ENCODE peak calls at places on chromosome 10, in eight cellular contexts. S is effector CD8-positive, alpha-beta T cell; N is stimulated activated CD4-positive, alpha-beta T cell treated with anti-CD3 and anti-CD28 coated beads, Interleukin-15, amount 100 ng/mL, for 24 hours; F is activated CD4-positive, alpha-beta T cell treated with anti-CD3 and anti-CD28 coated beads for 36 hours; Q is NT2/D1; E is astrocyte of the cerebellum; T is fibroblast of lung; H is GM23248. W is an unnamed sample.

GRCh38 chr10:71136036-71136690 is 76.2 kb upstream of the UNC5B start:
- DNase-seq in S (no peak), N (no peak), E (no peak), F (no peak), H (no peak), T (no peak), Q (no peak), W (no peak)

GRCh38 chr10:77493851-77494788 is 143.5 kb downstream of the KCNMA1 start:
- DNase-seq in Q (no peak), E (peak; percentile 51), H (peak; percentile 35), T (peak; percentile 79), S (no peak), F (no peak), N (no peak), W (peak; percentile 19)

GRCh38 chr10:2908851-2909630 is 158.3 kb upstream of the PFKP start:
- DNase-seq in H (no peak), T (no peak), F (peak; percentile 50), E (no peak), Q (no peak), N (peak; percentile 44), S (no peak), W (no peak)

GRCh38 chr10:22427890-22428571 is 82.7 kb downstream of the SPAG6 start:
- DNase-seq in S (no peak), Q (no peak), T (peak; percentile 97), N (no peak), E (peak; percentile 83), F (no peak), H (peak; percentile 91), W (peak; percentile 54)

GRCh38 chr10:114711487-114712250 is 53.6 kb upstream of the ABLIM1 start:
- DNase-seq in S (no peak), H (no peak), T (no peak), E (no peak), N (no peak), F (no peak), Q (no peak), W (no peak)

GRCh38 chr10:86684305-86684704 is 16.0 kb downstream of the LDB3 start:
- DNase-seq in N (no peak), H (peak; percentile 20), Q (no peak), F (peak; percentile 14), S (no peak), E (no peak), T (peak; percentile 18), W (no peak)

GRCh38 chr10:75512534-75512933 is 81.1 kb downstream of the LRMDA start:
- DNase-seq in F (no peak), Q (no peak), E (no peak), N (no peak), T (peak; percentile 78), S (no peak), H (no peak), W (no peak)

GRCh38 chr10:116850058-116850611 is 836 bp downstream of the ENO4 start:
- DNase-seq in E (no peak), Q (no peak), T (no peak), H (no peak), F (no peak), N (no peak), S (no peak), W (no peak)

GRCh38 chr10:3048114-3049019 is 19.0 kb upstream of the PFKP start:
- DNase-seq in E (no peak), N (no peak), T (peak; percentile 59), F (no peak), S (no peak), H (peak; percentile 87), Q (no peak), W (no peak)

GRCh38 chr10:21637795-21638194 is 103.8 kb downstream of the MLLT10 start:
- DNase-seq in F (no peak), Q (peak; percentile 6), N (no peak), E (no peak), H (no peak), S (no peak), T (no peak), W (no peak)

GRCh38 chr10:124579003-124579384 is 117.4 kb downstream of the LHPP start:
- DNase-seq in Q (no peak), H (peak; percentile 72), S (no peak), F (no peak), E (no peak), N (no peak), T (no peak), W (no peak)

GRCh38 chr10:58560068-58560467 is 47.4 kb downstream of the BICC1 start:
- DNase-seq in E (no peak), S (no peak), Q (no peak), N (no peak), H (no peak), T (no peak), F (no peak), W (no peak)

GRCh38 chr10:10915215-10915614 is 102.5 kb upstream of the CELF2 start:
- DNase-seq in F (no peak), T (no peak), Q (no peak), E (no peak), H (peak; percentile 27), S (no peak), N (no peak), W (no peak)

GRCh38 chr10:57222603-57223002 is 861.5 kb upstream of the ZWINT start:
- DNase-seq in T (no peak), Q (peak; percentile 66), S (no peak), E (no peak), F (no peak), N (no peak), H (no peak), W (no peak)

GRCh38 chr10:58919927-58920654 is 256.4 kb upstream of the PHYHIPL start:
- DNase-seq in E (peak; percentile 88), N (no peak), F (no peak), Q (peak; percentile 35), T (peak; percentile 59), S (no peak), H (peak; percentile 94), W (no peak)

GRCh38 chr10:7444576-7445226 is 33.9 kb upstream of the SFMBT2 start:
- DNase-seq in H (no peak), T (no peak), F (no peak), S (no peak), N (no peak), E (no peak), Q (no peak), W (peak; percentile 21)

GRCh38 chr10:649798-650690 is 39.4 kb downstream of the DIP2C start:
- DNase-seq in E (no peak), T (peak; percentile 87), F (no peak), S (no peak), H (no peak), N (no peak), Q (no peak), W (no peak)

GRCh38 chr10:31770307-31770902 is 158.2 kb downstream of the ARHGAP12 start:
- DNase-seq in F (peak; percentile 77), S (peak; percentile 41), T (no peak), E (no peak), N (peak; percentile 69), Q (no peak), H (peak; percentile 34), W (no peak)

GRCh38 chr10:126749030-126749655 is 78.7 kb upstream of the C10orf90 start:
- DNase-seq in E (peak; percentile 78), T (peak; percentile 74), Q (peak; percentile 73), S (no peak), F (peak; percentile 79), H (peak; percentile 86), N (peak; percentile 73), W (peak; percentile 21)

GRCh38 chr10:70652761-70653657 is 19.3 kb upstream of the ADAMTS14 start:
- DNase-seq in T (peak; percentile 98), Q (no peak), E (peak; percentile 100), N (no peak), S (no peak), F (no peak), H (peak; percentile 99), W (no peak)

GRCh38 chr10:13038346-13038745 is 36.8 kb upstream of the CCDC3 start:
- DNase-seq in H (no peak), N (no peak), F (no peak), E (no peak), Q (no peak), T (no peak), S (no peak), W (no peak)

GRCh38 chr10:104197364-104197763 is 34.8 kb downstream of the CFAP43 start:
- DNase-seq in N (no peak), E (no peak), T (no peak), Q (no peak), F (no peak), S (no peak), H (peak; percentile 14), W (no peak)

GRCh38 chr10:127853868-127854768 is 38.6 kb downstream of the CLRN3 start:
- DNase-seq in H (peak; percentile 81), S (no peak), Q (peak; percentile 18), T (peak; percentile 65), F (peak; percentile 74), E (peak; percentile 31), N (peak; percentile 63), W (peak; percentile 48)

GRCh38 chr10:114869500-114869899 is 47.9 kb downstream of the FHIP2A start:
- DNase-seq in T (peak; percentile 88), F (no peak), S (no peak), N (no peak), Q (no peak), E (peak; percentile 87), H (peak; percentile 75), W (no peak)

GRCh38 chr10:72274730-72275350 is 1.1 kb downstream of the DDIT4 start:
- DNase-seq in S (peak; percentile 54), Q (no peak), F (peak; percentile 82), N (peak; percentile 79), H (peak; percentile 82), T (peak; percentile 82), E (no peak), W (peak; percentile 48)

GRCh38 chr10:117158297-117158696 is 20.2 kb upstream of the VAX1 start:
- DNase-seq in S (no peak), N (no peak), T (no peak), Q (no peak), F (no peak), H (no peak), E (no peak), W (no peak)

GRCh38 chr10:98249134-98249533 is 18.9 kb downstream of the LOXL4 start:
- DNase-seq in S (no peak), E (no peak), H (no peak), N (no peak), F (no peak), T (no peak), Q (no peak), W (no peak)

GRCh38 chr10:79292789-79293746 is 54.2 kb upstream of the PPIF start:
- DNase-seq in T (no peak), S (no peak), F (peak; percentile 64), N (peak; percentile 47), H (peak; percentile 40), E (no peak), Q (no peak), W (no peak)

GRCh38 chr10:14403846-14404623 is 73.3 kb upstream of the FRMD4A start:
- DNase-seq in N (no peak), Q (no peak), F (no peak), H (no peak), E (no peak), T (no peak), S (no peak), W (no peak)

W was measured in NCI-H1092.